ENCODE peak calls at places on chromosome 19, in six cellular contexts. Q is endothelial cell of umbilical vein, J is stomach, V is NB4, B is H1, R is tibial nerve. H is an unnamed sample.

GRCh38 chr19:40718774-40719391 is 2.0 kb downstream of the ITPKC start:
- DNase-seq in Q (peak), J (peak), V (no peak), B (no peak), R (peak), H (peak)

GRCh38 chr19:45879055-45879454 is 6.9 kb downstream of the IRF2BP1 start:
- DNase-seq in Q (no peak), J (peak), V (no peak), B (no peak), R (no peak), H (no peak)

GRCh38 chr19:6095760-6096159 is 14.5 kb downstream of the RFX2 start:
- DNase-seq in Q (no peak), J (no peak), V (no peak), B (no peak), R (no peak), H (no peak)

GRCh38 chr19:31448221-31448657 is 99.0 kb upstream of the TSHZ3 start:
- DNase-seq in Q (no peak), J (peak), V (no peak), B (no peak), R (peak), H (peak)

GRCh38 chr19:33192010-33192409 is 2.1 kb upstream of the LRP3 start:
- DNase-seq in Q (no peak), J (no peak), V (no peak), B (peak), R (no peak), H (no peak)

GRCh38 chr19:16115309-16116039 is 3.8 kb downstream of the RAB8A start:
- DNase-seq in Q (no peak), J (no peak), V (no peak), B (no peak), R (no peak), H (no peak)

GRCh38 chr19:14004619-14005380 is 1.3 kb downstream of the RFX1 start:
- DNase-seq in Q (peak), J (peak), V (peak), B (no peak), R (peak), H (no peak)

GRCh38 chr19:1067341-1068103 is 555 bp downstream of the ARHGAP45 start:
- DNase-seq in Q (no peak), J (no peak), V (peak), B (no peak), R (no peak), H (no peak)

GRCh38 chr19:1860821-1861598 is 2.4 kb downstream of the KLF16 start:
- DNase-seq in Q (no peak), J (no peak), V (no peak), B (no peak), R (no peak), H (no peak)

GRCh38 chr19:18157465-18158063 is 4.6 kb downstream of the PIK3R2 start:
- DNase-seq in Q (no peak), J (no peak), V (no peak), B (peak), R (no peak), H (no peak)

GRCh38 chr19:18590273-18591272 is 2.0 kb downstream of the REX1BD start:
- DNase-seq in Q (no peak), J (no peak), V (no peak), B (peak), R (peak), H (no peak)

GRCh38 chr19:33726756-33727155 is 69.9 kb upstream of the KCTD15 start:
- DNase-seq in Q (no peak), J (no peak), V (no peak), B (no peak), R (no peak), H (no peak)

GRCh38 chr19:3028305-3029069 is 593 bp downstream of the TLE2 start:
- DNase-seq in Q (no peak), J (no peak), V (no peak), B (peak), R (no peak), H (no peak)

GRCh38 chr19:52070496-52070895 is 21.9 kb upstream of the ZNF432 start:
- DNase-seq in Q (no peak), J (no peak), V (no peak), B (no peak), R (no peak), H (no peak)

GRCh38 chr19:28498404-28498976 is 714.5 kb downstream of the UQCRFS1 start:
- DNase-seq in Q (no peak), J (no peak), V (no peak), B (no peak), R (no peak), H (no peak)

GRCh38 chr19:32809254-32809653 is 60.3 kb downstream of the SLC7A9 start:
- DNase-seq in Q (no peak), J (no peak), V (no peak), B (no peak), R (no peak), H (no peak)

GRCh38 chr19:30342901-30343300 is 29.3 kb upstream of the ZNF536 start:
- DNase-seq in Q (no peak), J (no peak), V (no peak), B (no peak), R (no peak), H (no peak)

GRCh38 chr19:35332817-35333216 is 3.8 kb downstream of the CD22 start:
- DNase-seq in Q (no peak), J (no peak), V (no peak), B (no peak), R (no peak), H (no peak)
- TF ChIP-seq POLR2A in Q (no peak), J (no peak), V (no peak), B (no peak), R (no peak), H (no peak)

DNA sequence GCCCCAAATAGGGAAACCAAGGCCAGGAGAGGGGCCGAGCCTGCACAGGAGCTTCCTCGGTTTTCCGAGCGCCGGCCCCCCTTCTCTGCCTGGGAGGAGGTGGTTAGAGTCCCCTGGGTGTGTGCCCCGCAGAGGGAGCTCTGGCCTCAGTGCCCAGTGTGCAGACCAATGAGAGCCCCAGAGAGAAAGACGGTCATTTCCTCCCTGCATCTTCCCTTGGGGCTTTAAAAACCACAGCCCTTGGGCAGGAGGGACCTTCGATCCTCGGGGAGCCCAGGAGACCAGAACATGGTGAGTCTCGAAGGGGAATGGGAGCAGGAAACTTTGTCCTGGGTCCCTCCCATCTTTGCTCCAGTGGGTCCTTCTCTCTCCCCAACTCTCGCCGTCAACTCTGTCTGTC is at the start of gene C5AR1:
- DNase-seq in Q (no peak), J (no peak), V (peak), B (no peak), R (no peak), H (no peak)
- TF ChIP-seq POLR2A in Q (no peak), J (no peak), V (no peak), B (no peak), R (no peak), H (no peak)

DNA sequence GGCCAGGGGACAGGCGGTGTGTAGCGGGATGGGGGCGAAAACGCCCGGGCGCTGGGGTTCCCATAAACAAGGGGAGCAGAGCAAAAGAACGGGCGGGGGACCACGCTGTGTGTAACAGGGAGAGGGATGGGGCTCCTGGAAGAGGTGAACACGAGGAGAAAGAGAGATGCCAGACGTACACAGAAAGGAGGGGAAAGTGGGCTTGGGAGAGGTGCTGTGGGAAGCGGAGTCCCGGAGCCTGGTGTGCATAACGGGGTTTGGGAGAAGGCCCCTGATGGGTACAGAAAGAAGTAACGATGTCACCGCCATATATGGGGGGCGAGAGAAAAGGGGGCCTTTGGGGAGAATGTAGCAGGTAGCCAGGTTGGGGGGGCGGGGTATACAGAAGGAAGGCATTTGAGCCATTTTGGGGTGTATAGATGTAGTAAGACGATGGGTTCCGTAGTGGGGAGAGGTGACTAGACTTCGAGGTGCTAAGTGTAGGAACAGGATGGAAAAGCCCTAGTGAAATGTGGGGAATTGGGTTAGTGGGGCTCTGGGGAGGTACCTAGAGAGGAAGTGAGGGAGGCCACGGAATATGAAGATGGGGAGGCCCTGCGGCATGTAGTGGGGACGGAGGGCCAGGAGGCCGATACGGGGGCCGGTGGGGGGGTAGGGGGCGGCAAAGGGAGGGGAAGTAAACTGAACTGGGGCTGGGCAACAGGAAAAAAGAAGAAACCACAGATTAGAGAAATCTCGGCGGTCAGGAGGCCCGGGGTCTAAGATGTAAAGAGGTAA is 762 bp downstream of the ZNF580 start:
- DNase-seq in Q (no peak), J (no peak), V (peak), B (no peak), R (no peak), H (peak)
- TF ChIP-seq POLR2A in Q (no peak), J (no peak), V (no peak), B (no peak), R (no peak), H (peak)

GRCh38 chr19:12806242-12807131 is at the start of gene RNASEH2A:
- DNase-seq in Q (peak), J (peak), V (peak), B (peak), R (peak), H (peak)
- TF ChIP-seq POLR2A in Q (peak), J (no peak), V (peak), B (peak), R (no peak), H (peak)